ENCODE peak calls at places on chromosomes 13 and 19, in ten cellular contexts. One of them, this sample, is unnamed.

GRCh38 chr13:110237895-110238294 is 69.1 kb downstream of the COL4A1 start:
- DNase-seq in osteoblast: no peak
- DNase-seq in MM.1S: no peak
- DNase-seq in lung: no peak
- DNase-seq in GM23248: no peak
- DNase-seq in effector memory CD4-positive, alpha-beta T cell: no peak
- DNase-seq in heart right ventricle: no peak
- DNase-seq in thoracic aorta: no peak
- DNase-seq in K562: no peak
- DNase-seq in left lung: no peak
- DNase-seq in this sample: no peak

GRCh38 chr13:99357149-99357596 is 50.0 kb upstream of the GPR183 start:
- DNase-seq in heart right ventricle: no peak
- DNase-seq in left lung: no peak
- DNase-seq in MM.1S: no peak
- DNase-seq in thoracic aorta: no peak
- DNase-seq in lung: no peak
- DNase-seq in osteoblast: peak; percentile 94
- DNase-seq in K562: peak; percentile 36
- DNase-seq in GM23248: peak; percentile 77
- DNase-seq in effector memory CD4-positive, alpha-beta T cell: no peak
- DNase-seq in this sample: no peak

GRCh38 chr13:33229446-33230177 is 55.9 kb downstream of the STARD13 start:
- DNase-seq in left lung: no peak
- DNase-seq in thoracic aorta: no peak
- DNase-seq in MM.1S: no peak
- DNase-seq in K562: no peak
- DNase-seq in heart right ventricle: peak; percentile 50
- DNase-seq in effector memory CD4-positive, alpha-beta T cell: no peak
- DNase-seq in osteoblast: no peak
- DNase-seq in lung: no peak
- DNase-seq in GM23248: no peak
- DNase-seq in this sample: no peak

GRCh38 chr13:51729853-51730553 is 74.0 kb downstream of the DHRS12 start:
- DNase-seq in osteoblast: no peak
- DNase-seq in effector memory CD4-positive, alpha-beta T cell: no peak
- DNase-seq in lung: no peak
- DNase-seq in K562: no peak
- DNase-seq in heart right ventricle: no peak
- DNase-seq in MM.1S: no peak
- DNase-seq in thoracic aorta: peak; percentile 28
- DNase-seq in left lung: no peak
- DNase-seq in GM23248: peak; percentile 93
- DNase-seq in this sample: no peak

GRCh38 chr13:77619655-77620054 is 77.8 kb upstream of the SLAIN1 start:
- DNase-seq in K562: no peak
- DNase-seq in GM23248: no peak
- DNase-seq in osteoblast: no peak
- DNase-seq in effector memory CD4-positive, alpha-beta T cell: no peak
- DNase-seq in MM.1S: no peak
- DNase-seq in heart right ventricle: no peak
- DNase-seq in left lung: no peak
- DNase-seq in lung: no peak
- DNase-seq in thoracic aorta: no peak
- DNase-seq in this sample: no peak

GRCh38 chr19:49151339-49152217 is 3.6 kb downstream of the HRC start:
- DNase-seq in thoracic aorta: no peak
- DNase-seq in GM23248: peak; percentile 72
- DNase-seq in osteoblast: peak; percentile 89
- DNase-seq in left lung: peak; percentile 64
- DNase-seq in heart right ventricle: peak; percentile 57
- DNase-seq in effector memory CD4-positive, alpha-beta T cell: peak; percentile 26
- DNase-seq in MM.1S: no peak
- DNase-seq in lung: peak; percentile 87
- DNase-seq in K562: peak; percentile 86
- DNase-seq in this sample: no peak

GRCh38 chr13:108176685-108177274 is 38.6 kb downstream of the LIG4 start:
- DNase-seq in left lung: no peak
- DNase-seq in K562: peak; percentile 25
- DNase-seq in osteoblast: peak; percentile 35
- DNase-seq in heart right ventricle: no peak
- DNase-seq in MM.1S: no peak
- DNase-seq in lung: no peak
- DNase-seq in GM23248: peak; percentile 51
- DNase-seq in effector memory CD4-positive, alpha-beta T cell: peak; percentile 22
- DNase-seq in thoracic aorta: no peak
- DNase-seq in this sample: no peak

GRCh38 chr13:20501139-20501538 is 24.5 kb downstream of the CRYL1 start:
- DNase-seq in MM.1S: no peak
- DNase-seq in K562: no peak
- DNase-seq in left lung: no peak
- DNase-seq in lung: no peak
- DNase-seq in thoracic aorta: no peak
- DNase-seq in osteoblast: no peak
- DNase-seq in GM23248: no peak
- DNase-seq in heart right ventricle: no peak
- DNase-seq in effector memory CD4-positive, alpha-beta T cell: no peak
- DNase-seq in this sample: no peak

GRCh38 chr19:13984875-13985741 is 21.0 kb downstream of the RFX1 start:
- DNase-seq in MM.1S: no peak
- DNase-seq in lung: peak; percentile 87
- DNase-seq in GM23248: no peak
- DNase-seq in effector memory CD4-positive, alpha-beta T cell: peak; percentile 22
- DNase-seq in heart right ventricle: no peak
- DNase-seq in K562: no peak
- DNase-seq in osteoblast: peak; percentile 86
- DNase-seq in thoracic aorta: no peak
- DNase-seq in left lung: peak; percentile 87
- DNase-seq in this sample: no peak

GRCh38 chr19:13985771-13986347 is 20.3 kb downstream of the RFX1 start:
- DNase-seq in thoracic aorta: no peak
- DNase-seq in GM23248: no peak
- DNase-seq in lung: no peak
- DNase-seq in left lung: no peak
- DNase-seq in K562: no peak
- DNase-seq in osteoblast: peak; percentile 83
- DNase-seq in MM.1S: peak; percentile 35
- DNase-seq in heart right ventricle: no peak
- DNase-seq in effector memory CD4-positive, alpha-beta T cell: no peak
- DNase-seq in this sample: no peak

GRCh38 chr19:13990085-13990484 is 16.0 kb downstream of the RFX1 start:
- DNase-seq in MM.1S: no peak
- DNase-seq in K562: no peak
- DNase-seq in osteoblast: no peak
- DNase-seq in left lung: no peak
- DNase-seq in effector memory CD4-positive, alpha-beta T cell: no peak
- DNase-seq in GM23248: no peak
- DNase-seq in lung: no peak
- DNase-seq in heart right ventricle: no peak
- DNase-seq in thoracic aorta: no peak
- DNase-seq in this sample: no peak

GRCh38 chr19:13986348-13986904 is 19.7 kb downstream of the RFX1 start:
- DNase-seq in lung: peak; percentile 77
- DNase-seq in MM.1S: peak; percentile 95
- DNase-seq in GM23248: peak; percentile 90
- DNase-seq in heart right ventricle: peak; percentile 90
- DNase-seq in osteoblast: peak; percentile 100
- DNase-seq in K562: no peak
- DNase-seq in effector memory CD4-positive, alpha-beta T cell: peak; percentile 99
- DNase-seq in left lung: peak; percentile 93
- DNase-seq in thoracic aorta: peak; percentile 67
- DNase-seq in this sample: peak; percentile 99

DNA sequence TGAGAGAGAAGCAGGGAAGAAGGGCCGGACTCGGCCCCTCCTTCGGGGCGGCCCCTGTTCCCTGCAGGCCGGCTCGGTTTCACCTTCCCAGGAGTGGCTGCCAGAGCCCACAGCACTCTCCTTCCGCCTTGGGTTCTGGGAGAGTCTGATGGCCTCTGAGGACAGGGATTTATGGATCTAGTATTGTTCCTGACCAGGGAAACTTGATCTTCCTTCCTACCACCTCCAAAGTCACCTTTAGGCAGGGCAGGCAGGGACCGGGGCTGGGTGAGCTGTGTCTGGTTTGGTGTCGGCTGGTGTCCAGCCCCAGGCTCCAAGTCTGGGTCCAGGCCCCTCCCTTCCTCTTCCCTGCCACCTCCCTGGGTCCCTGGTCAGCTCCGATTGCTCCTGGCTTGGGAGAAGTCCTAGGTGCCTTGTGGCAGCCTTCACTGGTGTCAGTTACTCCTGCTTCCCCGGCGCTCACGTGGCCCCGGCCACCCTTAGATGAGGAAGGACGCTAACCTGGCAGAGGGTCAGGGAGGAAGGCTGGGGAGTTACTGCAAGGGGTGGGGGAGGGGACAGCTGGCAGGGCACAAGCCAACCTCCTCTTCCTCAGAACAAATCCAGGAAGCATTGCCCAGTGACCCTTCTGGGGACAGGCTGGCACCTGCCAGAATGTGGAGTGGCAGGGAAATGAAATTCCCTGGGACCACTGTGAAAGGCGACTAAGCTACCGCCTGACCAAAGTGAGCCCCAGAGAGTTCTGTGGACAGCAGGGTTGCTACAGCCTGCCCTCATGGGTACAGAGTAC is 18.8 kb downstream of the RFX1 start:
- DNase-seq in MM.1S: no peak
- DNase-seq in effector memory CD4-positive, alpha-beta T cell: no peak
- DNase-seq in lung: peak; percentile 67
- DNase-seq in left lung: peak; percentile 83
- DNase-seq in thoracic aorta: no peak
- DNase-seq in osteoblast: peak; percentile 89
- DNase-seq in K562: no peak
- DNase-seq in GM23248: no peak
- DNase-seq in heart right ventricle: peak; percentile 51
- DNase-seq in this sample: peak; percentile 88
- H3K27ac ChIP-seq in MM.1S: peak overlapping the region; percentile 90
- H3K27ac ChIP-seq in effector memory CD4-positive, alpha-beta T cell: peak overlapping the region; percentile 99
- H3K27ac ChIP-seq in lung: peak overlapping the region; percentile 93
- H3K27ac ChIP-seq in left lung: peak overlapping the region; percentile 96
- H3K27ac ChIP-seq in thoracic aorta: peak overlapping the region; percentile 77
- H3K27ac ChIP-seq in osteoblast: no peak overlapping the region
- H3K27ac ChIP-seq in K562: no peak overlapping the region
- H3K27ac ChIP-seq in GM23248: no peak overlapping the region
- H3K27ac ChIP-seq in heart right ventricle: peak overlapping the region; percentile 92
- H3K27ac ChIP-seq in this sample: peak overlapping the region; percentile 88

DNA sequence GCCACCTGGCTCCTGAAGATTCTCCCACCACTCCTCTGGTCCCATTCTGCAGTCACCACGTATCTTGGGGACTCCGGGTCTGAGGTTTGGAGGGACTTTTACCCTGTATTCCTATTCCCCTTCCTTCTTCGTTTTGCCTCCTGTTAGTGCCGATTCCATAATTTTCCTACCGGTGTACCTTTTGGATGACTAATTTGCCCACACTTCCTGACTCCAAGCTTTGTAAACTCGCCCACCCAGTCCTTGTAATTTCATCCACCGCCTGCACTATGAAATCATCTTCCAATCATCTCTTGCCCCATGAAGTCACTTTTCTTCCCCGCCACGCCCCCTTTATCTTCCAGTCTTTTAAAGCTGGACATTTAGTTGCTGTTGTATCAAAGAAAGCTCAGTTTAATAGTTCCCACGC is 572 bp downstream of the UCHL3 start:
- DNase-seq in osteoblast: no peak
- DNase-seq in effector memory CD4-positive, alpha-beta T cell: no peak
- DNase-seq in K562: peak; percentile 18
- DNase-seq in thoracic aorta: peak; percentile 18
- DNase-seq in heart right ventricle: peak; percentile 13
- DNase-seq in left lung: no peak
- DNase-seq in lung: peak; percentile 37
- DNase-seq in MM.1S: peak; percentile 22
- DNase-seq in GM23248: peak; percentile 91
- DNase-seq in this sample: no peak
- H3K27ac ChIP-seq in osteoblast: peak overlapping the region; percentile 97
- H3K27ac ChIP-seq in effector memory CD4-positive, alpha-beta T cell: peak overlapping the region; percentile 77
- H3K27ac ChIP-seq in K562: peak overlapping the region; percentile 95
- H3K27ac ChIP-seq in thoracic aorta: no peak overlapping the region
- H3K27ac ChIP-seq in heart right ventricle: peak overlapping the region; percentile 76
- H3K27ac ChIP-seq in left lung: peak overlapping the region; percentile 86
- H3K27ac ChIP-seq in lung: peak overlapping the region; percentile 90
- H3K27ac ChIP-seq in MM.1S: peak overlapping the region; percentile 69
- H3K27ac ChIP-seq in GM23248: peak overlapping the region; percentile 79
- H3K27ac ChIP-seq in this sample: peak overlapping the region; percentile 95

GRCh38 chr13:73367886-73368285 is 309.1 kb downstream of the KLF5 start:
- DNase-seq in MM.1S: no peak
- DNase-seq in effector memory CD4-positive, alpha-beta T cell: no peak
- DNase-seq in GM23248: no peak
- DNase-seq in left lung: no peak
- DNase-seq in K562: no peak
- DNase-seq in thoracic aorta: no peak
- DNase-seq in osteoblast: no peak
- DNase-seq in lung: no peak
- DNase-seq in heart right ventricle: no peak
- DNase-seq in this sample: no peak

GRCh38 chr13:73365681-73366080 is 306.9 kb downstream of the KLF5 start:
- DNase-seq in left lung: no peak
- DNase-seq in MM.1S: no peak
- DNase-seq in lung: no peak
- DNase-seq in GM23248: no peak
- DNase-seq in effector memory CD4-positive, alpha-beta T cell: no peak
- DNase-seq in heart right ventricle: no peak
- DNase-seq in osteoblast: no peak
- DNase-seq in K562: no peak
- DNase-seq in thoracic aorta: no peak
- DNase-seq in this sample: no peak

GRCh38 chr13:73366241-73366640 is 307.4 kb downstream of the KLF5 start:
- DNase-seq in K562: no peak
- DNase-seq in MM.1S: no peak
- DNase-seq in lung: no peak
- DNase-seq in effector memory CD4-positive, alpha-beta T cell: no peak
- DNase-seq in thoracic aorta: no peak
- DNase-seq in osteoblast: no peak
- DNase-seq in left lung: no peak
- DNase-seq in heart right ventricle: no peak
- DNase-seq in GM23248: no peak
- DNase-seq in this sample: no peak

GRCh38 chr13:73365240-73365639 is 306.4 kb downstream of the KLF5 start:
- DNase-seq in effector memory CD4-positive, alpha-beta T cell: no peak
- DNase-seq in lung: no peak
- DNase-seq in GM23248: no peak
- DNase-seq in left lung: no peak
- DNase-seq in thoracic aorta: no peak
- DNase-seq in heart right ventricle: no peak
- DNase-seq in osteoblast: no peak
- DNase-seq in K562: no peak
- DNase-seq in MM.1S: no peak
- DNase-seq in this sample: no peak

DNA sequence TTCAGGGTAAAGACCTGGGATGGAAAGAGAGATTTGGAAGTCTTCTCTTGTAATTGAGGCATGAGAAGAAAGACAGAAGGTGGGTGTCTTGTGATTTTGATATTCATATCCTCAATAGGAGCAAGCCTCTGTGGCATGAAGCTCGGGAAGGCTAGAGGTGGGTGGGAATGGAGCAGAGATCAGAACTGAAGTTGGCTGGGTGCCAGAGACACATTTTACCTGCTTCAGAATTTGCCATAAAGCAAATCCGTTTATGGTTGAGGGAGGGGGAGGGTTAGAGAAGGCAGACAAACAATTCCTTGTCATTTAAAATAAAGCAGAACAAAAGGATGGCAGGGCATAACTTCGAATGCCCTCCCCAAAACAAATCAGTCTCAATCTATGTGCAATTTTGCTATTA is 305.9 kb downstream of the KLF5 start:
- DNase-seq in left lung: no peak
- DNase-seq in effector memory CD4-positive, alpha-beta T cell: no peak
- DNase-seq in lung: no peak
- DNase-seq in thoracic aorta: no peak
- DNase-seq in MM.1S: no peak
- DNase-seq in K562: no peak
- DNase-seq in osteoblast: no peak
- DNase-seq in heart right ventricle: no peak
- DNase-seq in GM23248: no peak
- DNase-seq in this sample: no peak
- H3K27ac ChIP-seq in left lung: no peak overlapping the region
- H3K27ac ChIP-seq in effector memory CD4-positive, alpha-beta T cell: no peak overlapping the region
- H3K27ac ChIP-seq in lung: no peak overlapping the region
- H3K27ac ChIP-seq in thoracic aorta: no peak overlapping the region
- H3K27ac ChIP-seq in MM.1S: no peak overlapping the region
- H3K27ac ChIP-seq in K562: no peak overlapping the region
- H3K27ac ChIP-seq in osteoblast: no peak overlapping the region
- H3K27ac ChIP-seq in heart right ventricle: no peak overlapping the region
- H3K27ac ChIP-seq in GM23248: no peak overlapping the region
- H3K27ac ChIP-seq in this sample: no peak overlapping the region

GRCh38 chr19:53867225-53868090 is at the start of gene MYADM:
- DNase-seq in lung: peak; percentile 99
- DNase-seq in left lung: peak; percentile 99
- DNase-seq in thoracic aorta: peak; percentile 99
- DNase-seq in osteoblast: peak; percentile 100
- DNase-seq in K562: peak; percentile 98
- DNase-seq in effector memory CD4-positive, alpha-beta T cell: peak; percentile 100
- DNase-seq in heart right ventricle: peak; percentile 99
- DNase-seq in GM23248: peak; percentile 99
- DNase-seq in MM.1S: no peak
- DNase-seq in this sample: peak; percentile 98
- H3K27ac ChIP-seq in lung: peak within 1 kb of the TSS; percentile 98
- H3K27ac ChIP-seq in left lung: peak within 1 kb of the TSS; percentile 95
- H3K27ac ChIP-seq in thoracic aorta: peak within 1 kb of the TSS; percentile 97
- H3K27ac ChIP-seq in osteoblast: peak within 1 kb of the TSS; percentile 98
- H3K27ac ChIP-seq in K562: peak within 1 kb of the TSS; percentile 99
- H3K27ac ChIP-seq in effector memory CD4-positive, alpha-beta T cell: peak within 1 kb of the TSS; percentile 99
- H3K27ac ChIP-seq in heart right ventricle: peak within 1 kb of the TSS; percentile 99
- H3K27ac ChIP-seq in GM23248: peak within 1 kb of the TSS; percentile 100
- H3K27ac ChIP-seq in MM.1S: no peak within 1 kb of the TSS
- H3K27ac ChIP-seq in this sample: peak within 1 kb of the TSS; percentile 83

This sample was measured in spleen.